ENCODE peak calls at places on chromosome 1, in four cellular contexts. R is PC-9, X is mesothelial cell of epicardium, J is OCI-LY7. N is an unnamed sample.

GRCh38 chr1:67682659-67683197 is 2.3 kb upstream of the GADD45A start:
- DNase-seq in R (peak; percentile 96), X (no peak), J (no peak), N (peak; percentile 83)

GRCh38 chr1:59383963-59384362 is 87.1 kb downstream of the FGGY start:
- DNase-seq in R (no peak), X (no peak), J (no peak), N (no peak)

GRCh38 chr1:89322402-89322801 is 41.5 kb upstream of the GBP6 start:
- DNase-seq in R (no peak), X (no peak), J (no peak), N (no peak)

GRCh38 chr1:212612251-212612961 is 3.8 kb downstream of the ATF3 start:
- DNase-seq in R (no peak), X (no peak), J (no peak), N (no peak)

GRCh38 chr1:233446935-233447334 is 119.4 kb downstream of the MAP3K21 start:
- DNase-seq in R (no peak), X (no peak), J (no peak), N (no peak)

GRCh38 chr1:233381806-233382205 is 54.3 kb downstream of the MAP3K21 start:
- DNase-seq in R (no peak), X (no peak), J (no peak), N (no peak)

GRCh38 chr1:156198831-156199349 is 5.0 kb downstream of the SLC25A44 start:
- DNase-seq in R (no peak), X (no peak), J (no peak), N (no peak)

GRCh38 chr1:44785027-44785376 is 3.0 kb downstream of the BEST4 start:
- DNase-seq in R (no peak), X (no peak), J (no peak), N (no peak)

GRCh38 chr1:172821609-172822274 is 162.8 kb downstream of the FASLG start:
- DNase-seq in R (no peak), X (no peak), J (no peak), N (peak; percentile 80)

GRCh38 chr1:231039161-231040018 is 664 bp downstream of the FAM89A start:
- DNase-seq in R (no peak), X (peak; percentile 66), J (peak; percentile 21), N (peak; percentile 27)

GRCh38 chr1:179129702-179130473 is 48.0 kb downstream of the TOR3A start:
- DNase-seq in R (no peak), X (no peak), J (peak; percentile 78), N (no peak)

GRCh38 chr1:224059897-224060462 is 53.9 kb upstream of the FBXO28 start:
- DNase-seq in R (no peak), X (no peak), J (no peak), N (no peak)

GRCh38 chr1:169070547-169070946 is 35.9 kb upstream of the ATP1B1 start:
- DNase-seq in R (no peak), X (no peak), J (no peak), N (no peak)

GRCh38 chr1:210464519-210465039 is 135.9 kb downstream of the HHAT start:
- DNase-seq in R (peak; percentile 45), X (no peak), J (no peak), N (no peak)

GRCh38 chr1:164842891-164843290 is 283.9 kb downstream of the PBX1 start:
- DNase-seq in R (no peak), X (no peak), J (no peak), N (no peak)

GRCh38 chr1:113223546-113223945 is 150.5 kb downstream of the LRIG2 start:
- DNase-seq in R (no peak), X (no peak), J (no peak), N (peak; percentile 25)

GRCh38 chr1:22452401-22452963 is 831 bp downstream of the ZBTB40 start:
- DNase-seq in R (no peak), X (no peak), J (peak; percentile 35), N (peak; percentile 65)

GRCh38 chr1:17419626-17420328 is 19.7 kb downstream of the RCC2 start:
- DNase-seq in R (no peak), X (peak; percentile 81), J (peak; percentile 34), N (peak; percentile 34)

GRCh38 chr1:55623339-55623738 is 408.2 kb upstream of the USP24 start:
- DNase-seq in R (no peak), X (no peak), J (no peak), N (no peak)

GRCh38 chr1:229620876-229621275 is 5.0 kb downstream of the TAF5L start:
- DNase-seq in R (no peak), X (no peak), J (no peak), N (peak; percentile 96)

GRCh38 chr1:226569879-226570547 is 21.4 kb downstream of the STUM start:
- DNase-seq in R (no peak), X (no peak), J (peak; percentile 67), N (no peak)

GRCh38 chr1:226568975-226569741 is 20.6 kb downstream of the STUM start:
- DNase-seq in R (no peak), X (no peak), J (no peak), N (no peak)

GRCh38 chr1:226566234-226566633 is 17.7 kb downstream of the STUM start:
- DNase-seq in R (no peak), X (no peak), J (no peak), N (no peak)

GRCh38 chr1:226565476-226565875 is 16.9 kb downstream of the STUM start:
- DNase-seq in R (no peak), X (no peak), J (no peak), N (no peak)

GRCh38 chr1:226568077-226568831 is 19.7 kb downstream of the STUM start:
- DNase-seq in R (no peak), X (no peak), J (peak; percentile 19), N (peak; percentile 75)
- TF ChIP-seq CTCF in R (peak; percentile 34), X (no peak), J (peak; percentile 58), N (peak; percentile 21)

DNA sequence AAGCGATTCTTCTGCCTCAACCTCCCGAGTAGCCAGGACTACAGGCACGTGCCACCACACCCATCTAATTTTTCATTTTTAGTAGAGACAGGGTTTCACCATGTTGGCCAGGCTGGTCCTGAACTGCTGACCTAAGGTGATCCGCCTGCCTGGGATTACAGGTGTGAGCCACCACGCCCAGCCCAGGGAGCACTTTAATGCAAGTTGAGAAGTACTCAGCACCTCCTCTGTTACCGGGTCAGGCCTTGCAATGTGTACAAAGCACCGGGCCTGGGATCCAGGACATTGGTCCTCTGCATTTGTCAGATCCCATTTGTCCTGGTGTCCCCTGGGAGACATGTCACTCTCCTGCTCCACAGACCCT is 143.6 kb downstream of the TOMM20 start:
- DNase-seq in R (no peak), X (no peak), J (no peak), N (no peak)
- TF ChIP-seq CTCF in R (no peak), X (no peak), J (no peak), N (no peak)

GRCh38 chr1:43316738-43317520 is 16.1 kb downstream of the TIE1 start:
- DNase-seq in R (no peak), X (no peak), J (no peak), N (no peak)
- TF ChIP-seq CTCF in R (peak; percentile 27), X (no peak), J (no peak), N (peak; percentile 19)

GRCh38 chr1:241310451-241310850 is 46.6 kb downstream of the RGS7 start:
- DNase-seq in R (no peak), X (no peak), J (no peak), N (no peak)

GRCh38 chr1:241316372-241316771 is 40.6 kb downstream of the RGS7 start:
- DNase-seq in R (no peak), X (no peak), J (no peak), N (no peak)

GRCh38 chr1:241306125-241306790 is 50.7 kb downstream of the RGS7 start:
- DNase-seq in R (no peak), X (no peak), J (no peak), N (no peak)

GRCh38 chr1:241311056-241311746 is 45.8 kb downstream of the RGS7 start:
- DNase-seq in R (no peak), X (no peak), J (no peak), N (no peak)
- TF ChIP-seq CTCF in R (no peak), X (no peak), J (no peak), N (no peak)

N was measured in AG10803.